ENCODE peak calls at places on chromosomes 4 and X, in seven cellular contexts. One of them, this sample, is unnamed.

GRCh38 chr4:102217345-102217744 is 127.9 kb downstream of the SLC39A8 start:
- DNase-seq in stomach: no peak
- DNase-seq in mucosa of descending colon: no peak
- DNase-seq in retinal pigment epithelial cell: no peak
- DNase-seq in bronchial epithelial cell: peak
- DNase-seq in prostate gland: peak
- DNase-seq in GM12864: no peak
- DNase-seq in this sample: no peak

GRCh38 chr4:11912886-11913285 is 484.2 kb upstream of the HS3ST1 start:
- DNase-seq in stomach: no peak
- DNase-seq in mucosa of descending colon: no peak
- DNase-seq in retinal pigment epithelial cell: no peak
- DNase-seq in bronchial epithelial cell: peak
- DNase-seq in prostate gland: no peak
- DNase-seq in GM12864: no peak
- DNase-seq in this sample: no peak

GRCh38 chr4:154506253-154506652 is 14.7 kb upstream of the DCHS2 start:
- DNase-seq in stomach: no peak
- DNase-seq in mucosa of descending colon: no peak
- DNase-seq in retinal pigment epithelial cell: peak
- DNase-seq in bronchial epithelial cell: peak
- DNase-seq in prostate gland: peak
- DNase-seq in GM12864: no peak
- DNase-seq in this sample: peak

GRCh38 chr4:168710353-168710946 is 213.6 kb downstream of the PALLD start:
- DNase-seq in stomach: peak
- DNase-seq in mucosa of descending colon: no peak
- DNase-seq in retinal pigment epithelial cell: peak
- DNase-seq in bronchial epithelial cell: peak
- DNase-seq in prostate gland: peak
- DNase-seq in GM12864: no peak
- DNase-seq in this sample: no peak

GRCh38 chrX:40152173-40152705 is 54.5 kb upstream of the BCOR start:
- DNase-seq in stomach: peak
- DNase-seq in mucosa of descending colon: peak
- DNase-seq in retinal pigment epithelial cell: no peak
- DNase-seq in bronchial epithelial cell: no peak
- DNase-seq in prostate gland: peak
- DNase-seq in GM12864: no peak
- DNase-seq in this sample: peak

GRCh38 chr4:6391852-6392188 is 80.6 kb downstream of the PPP2R2C start:
- DNase-seq in stomach: no peak
- DNase-seq in mucosa of descending colon: no peak
- DNase-seq in retinal pigment epithelial cell: no peak
- DNase-seq in bronchial epithelial cell: peak
- DNase-seq in prostate gland: no peak
- DNase-seq in GM12864: no peak
- DNase-seq in this sample: no peak

GRCh38 chr4:68724922-68725321 is 54.5 kb upstream of the UGT2B15 start:
- DNase-seq in stomach: no peak
- DNase-seq in mucosa of descending colon: peak
- DNase-seq in retinal pigment epithelial cell: no peak
- DNase-seq in bronchial epithelial cell: no peak
- DNase-seq in prostate gland: no peak
- DNase-seq in GM12864: no peak
- DNase-seq in this sample: no peak

GRCh38 chrX:87663421-87663820 is 145.8 kb downstream of the KLHL4 start:
- DNase-seq in stomach: no peak
- DNase-seq in mucosa of descending colon: no peak
- DNase-seq in retinal pigment epithelial cell: no peak
- DNase-seq in bronchial epithelial cell: peak
- DNase-seq in prostate gland: no peak
- DNase-seq in GM12864: no peak
- DNase-seq in this sample: no peak

GRCh38 chr4:101596786-101597185 is 193.7 kb upstream of the BANK1 start:
- DNase-seq in stomach: no peak
- DNase-seq in mucosa of descending colon: no peak
- DNase-seq in retinal pigment epithelial cell: no peak
- DNase-seq in bronchial epithelial cell: no peak
- DNase-seq in prostate gland: no peak
- DNase-seq in GM12864: no peak
- DNase-seq in this sample: peak

GRCh38 chr4:128553665-128554515 is 255.6 kb upstream of the JADE1 start:
- DNase-seq in stomach: no peak
- DNase-seq in mucosa of descending colon: no peak
- DNase-seq in retinal pigment epithelial cell: no peak
- DNase-seq in bronchial epithelial cell: no peak
- DNase-seq in prostate gland: peak
- DNase-seq in GM12864: no peak
- DNase-seq in this sample: no peak

GRCh38 chrX:20225488-20225833 is 41.2 kb downstream of the RPS6KA3 start:
- DNase-seq in stomach: no peak
- DNase-seq in mucosa of descending colon: no peak
- DNase-seq in retinal pigment epithelial cell: no peak
- DNase-seq in bronchial epithelial cell: no peak
- DNase-seq in prostate gland: no peak
- DNase-seq in GM12864: no peak
- DNase-seq in this sample: no peak

GRCh38 chrX:49840679-49841078 is 11.6 kb downstream of the PAGE4 start:
- DNase-seq in stomach: peak
- DNase-seq in mucosa of descending colon: peak
- DNase-seq in retinal pigment epithelial cell: peak
- DNase-seq in bronchial epithelial cell: peak
- DNase-seq in prostate gland: peak
- DNase-seq in GM12864: peak
- DNase-seq in this sample: peak

GRCh38 chrX:15399901-15400500 is 15.8 kb upstream of the VEGFD start:
- DNase-seq in stomach: no peak
- DNase-seq in mucosa of descending colon: no peak
- DNase-seq in retinal pigment epithelial cell: no peak
- DNase-seq in bronchial epithelial cell: no peak
- DNase-seq in prostate gland: no peak
- DNase-seq in GM12864: no peak
- DNase-seq in this sample: no peak

GRCh38 chr4:159341486-159341885 is 238.6 kb downstream of the RAPGEF2 start:
- DNase-seq in stomach: no peak
- DNase-seq in mucosa of descending colon: no peak
- DNase-seq in retinal pigment epithelial cell: no peak
- DNase-seq in bronchial epithelial cell: peak
- DNase-seq in prostate gland: no peak
- DNase-seq in GM12864: no peak
- DNase-seq in this sample: no peak

GRCh38 chrX:122914256-122914655 is 269.8 kb upstream of the GRIA3 start:
- DNase-seq in stomach: no peak
- DNase-seq in mucosa of descending colon: peak
- DNase-seq in retinal pigment epithelial cell: no peak
- DNase-seq in bronchial epithelial cell: no peak
- DNase-seq in prostate gland: no peak
- DNase-seq in GM12864: no peak
- DNase-seq in this sample: no peak

GRCh38 chrX:38305971-38306370 is 21.3 kb downstream of the RPGR start:
- DNase-seq in stomach: no peak
- DNase-seq in mucosa of descending colon: no peak
- DNase-seq in retinal pigment epithelial cell: no peak
- DNase-seq in bronchial epithelial cell: no peak
- DNase-seq in prostate gland: no peak
- DNase-seq in GM12864: no peak
- DNase-seq in this sample: no peak

GRCh38 chrX:115372026-115372610 is 82.6 kb downstream of the LUZP4 start:
- DNase-seq in stomach: no peak
- DNase-seq in mucosa of descending colon: no peak
- DNase-seq in retinal pigment epithelial cell: no peak
- DNase-seq in bronchial epithelial cell: peak
- DNase-seq in prostate gland: no peak
- DNase-seq in GM12864: no peak
- DNase-seq in this sample: no peak

GRCh38 chrX:10634681-10635161 is 14.3 kb upstream of the MID1 start:
- DNase-seq in stomach: no peak
- DNase-seq in mucosa of descending colon: no peak
- DNase-seq in retinal pigment epithelial cell: no peak
- DNase-seq in bronchial epithelial cell: peak
- DNase-seq in prostate gland: no peak
- DNase-seq in GM12864: no peak
- DNase-seq in this sample: no peak

GRCh38 chr4:39718366-39719323 is 20.7 kb downstream of the UBE2K start:
- DNase-seq in stomach: no peak
- DNase-seq in mucosa of descending colon: no peak
- DNase-seq in retinal pigment epithelial cell: no peak
- DNase-seq in bronchial epithelial cell: no peak
- DNase-seq in prostate gland: no peak
- DNase-seq in GM12864: no peak
- DNase-seq in this sample: no peak

GRCh38 chr4:27176400-27176799 is 315.8 kb downstream of the STIM2 start:
- DNase-seq in stomach: no peak
- DNase-seq in mucosa of descending colon: no peak
- DNase-seq in retinal pigment epithelial cell: peak
- DNase-seq in bronchial epithelial cell: peak
- DNase-seq in prostate gland: no peak
- DNase-seq in GM12864: no peak
- DNase-seq in this sample: no peak

GRCh38 chrX:150767475-150768131 is 74.4 kb downstream of the MTMR1 start:
- DNase-seq in stomach: no peak
- DNase-seq in mucosa of descending colon: no peak
- DNase-seq in retinal pigment epithelial cell: peak
- DNase-seq in bronchial epithelial cell: peak
- DNase-seq in prostate gland: no peak
- DNase-seq in GM12864: no peak
- DNase-seq in this sample: no peak

GRCh38 chrX:153397256-153397960 is 3.7 kb downstream of the PNMA6E start:
- DNase-seq in stomach: no peak
- DNase-seq in mucosa of descending colon: no peak
- DNase-seq in retinal pigment epithelial cell: no peak
- DNase-seq in bronchial epithelial cell: no peak
- DNase-seq in prostate gland: no peak
- DNase-seq in GM12864: no peak
- DNase-seq in this sample: no peak

GRCh38 chrX:155071694-155072215 is 447 bp downstream of the BRCC3 start:
- DNase-seq in stomach: no peak
- DNase-seq in mucosa of descending colon: no peak
- DNase-seq in retinal pigment epithelial cell: no peak
- DNase-seq in bronchial epithelial cell: no peak
- DNase-seq in prostate gland: no peak
- DNase-seq in GM12864: no peak
- DNase-seq in this sample: no peak

DNA sequence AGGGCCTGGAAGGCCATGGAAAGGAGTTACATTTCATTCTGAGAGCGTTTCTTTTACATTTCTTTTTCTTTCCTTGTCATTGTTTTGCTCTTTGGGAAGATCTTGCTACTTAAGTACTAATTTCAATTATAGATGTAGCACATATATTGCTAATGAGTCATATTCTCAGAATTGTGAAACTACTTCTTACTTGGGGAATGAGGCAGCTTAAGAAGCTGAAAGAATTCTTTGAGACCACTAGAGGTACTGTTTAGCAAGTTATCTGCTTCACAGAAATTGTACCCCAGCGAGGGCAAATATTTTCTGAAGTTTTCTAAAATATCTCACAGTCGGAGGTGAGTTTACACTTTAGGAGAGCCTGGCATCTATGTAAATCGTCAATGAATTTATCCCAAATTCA is 100.6 kb downstream of the AFF2 start:
- DNase-seq in stomach: no peak
- DNase-seq in mucosa of descending colon: no peak
- DNase-seq in retinal pigment epithelial cell: peak
- DNase-seq in bronchial epithelial cell: peak
- DNase-seq in prostate gland: no peak
- DNase-seq in GM12864: no peak
- DNase-seq in this sample: no peak
- TF ChIP-seq CTCF in stomach: no peak
- TF ChIP-seq CTCF in mucosa of descending colon: no peak
- TF ChIP-seq CTCF in retinal pigment epithelial cell: peak
- TF ChIP-seq CTCF in bronchial epithelial cell: no peak
- TF ChIP-seq CTCF in prostate gland: no peak
- TF ChIP-seq CTCF in GM12864: no peak
- TF ChIP-seq CTCF in this sample: no peak

DNA sequence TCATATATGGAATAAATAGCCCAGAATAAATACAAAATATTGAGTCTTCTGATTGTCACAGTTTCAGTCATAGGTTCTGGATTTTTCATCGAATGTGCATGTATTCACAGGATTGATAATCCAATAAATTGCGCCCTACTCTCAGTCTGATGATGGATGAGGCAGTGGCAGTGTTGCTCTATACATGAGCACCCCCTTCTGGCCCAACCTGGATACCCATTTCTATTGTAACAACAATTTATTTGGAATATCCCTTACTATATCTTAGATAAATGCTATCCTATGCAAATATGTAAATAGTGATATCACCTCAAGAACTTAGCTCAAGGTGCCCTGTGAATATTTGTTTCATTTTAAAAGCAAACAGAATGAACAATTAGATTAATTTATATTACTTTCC is 733.7 kb upstream of the PABPC4L start:
- DNase-seq in stomach: peak
- DNase-seq in mucosa of descending colon: no peak
- DNase-seq in retinal pigment epithelial cell: no peak
- DNase-seq in bronchial epithelial cell: peak
- DNase-seq in prostate gland: no peak
- DNase-seq in GM12864: no peak
- DNase-seq in this sample: no peak
- TF ChIP-seq CTCF in stomach: peak
- TF ChIP-seq CTCF in mucosa of descending colon: no peak
- TF ChIP-seq CTCF in retinal pigment epithelial cell: peak
- TF ChIP-seq CTCF in bronchial epithelial cell: no peak
- TF ChIP-seq CTCF in prostate gland: no peak
- TF ChIP-seq CTCF in GM12864: no peak
- TF ChIP-seq CTCF in this sample: peak

DNA sequence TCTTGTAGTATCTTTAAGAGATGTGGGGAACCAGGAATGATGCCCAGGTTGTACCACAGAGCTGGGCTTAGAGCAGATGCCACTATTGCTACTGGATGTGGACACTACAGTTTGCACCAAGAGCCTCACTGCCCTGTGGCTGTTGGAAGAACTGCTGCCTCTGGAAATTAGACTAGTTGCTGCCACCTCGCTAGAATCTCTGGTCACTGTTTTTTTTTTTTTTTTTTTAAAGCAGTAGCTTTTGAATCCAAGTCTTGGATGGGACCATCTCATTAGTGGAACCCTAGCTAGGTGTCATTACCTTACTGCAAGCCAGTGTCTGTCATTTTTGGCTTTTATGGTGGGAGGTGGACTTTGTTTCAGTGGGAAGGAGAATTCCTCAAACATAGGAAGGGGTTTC is 105.5 kb downstream of the ARHGAP10 start:
- DNase-seq in stomach: no peak
- DNase-seq in mucosa of descending colon: no peak
- DNase-seq in retinal pigment epithelial cell: no peak
- DNase-seq in bronchial epithelial cell: no peak
- DNase-seq in prostate gland: no peak
- DNase-seq in GM12864: no peak
- DNase-seq in this sample: no peak
- TF ChIP-seq CTCF in stomach: peak
- TF ChIP-seq CTCF in mucosa of descending colon: no peak
- TF ChIP-seq CTCF in retinal pigment epithelial cell: peak
- TF ChIP-seq CTCF in bronchial epithelial cell: peak
- TF ChIP-seq CTCF in prostate gland: no peak
- TF ChIP-seq CTCF in GM12864: peak
- TF ChIP-seq CTCF in this sample: no peak

DNA sequence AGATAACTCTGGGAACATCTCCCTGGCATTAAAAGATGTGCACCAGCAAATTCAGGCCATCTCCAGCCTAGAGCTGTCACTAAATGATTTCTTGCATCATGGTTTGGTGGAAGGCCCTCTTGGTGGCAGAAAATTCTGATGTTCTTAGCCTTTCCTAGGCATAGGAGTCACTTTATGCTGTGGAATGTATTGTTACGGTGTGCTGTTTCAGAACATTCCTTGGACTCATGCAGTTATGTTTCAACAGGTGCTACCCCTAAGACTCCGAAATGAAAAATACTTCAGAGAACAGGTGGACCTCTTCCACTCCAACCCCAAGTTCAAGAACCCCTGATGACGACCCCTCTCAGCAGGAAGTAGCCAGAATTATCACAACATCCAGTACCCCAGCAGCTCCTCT is 20.3 kb upstream of the PAPSS1 start:
- DNase-seq in stomach: no peak
- DNase-seq in mucosa of descending colon: no peak
- DNase-seq in retinal pigment epithelial cell: no peak
- DNase-seq in bronchial epithelial cell: peak
- DNase-seq in prostate gland: no peak
- DNase-seq in GM12864: no peak
- DNase-seq in this sample: no peak
- TF ChIP-seq CTCF in stomach: peak
- TF ChIP-seq CTCF in mucosa of descending colon: no peak
- TF ChIP-seq CTCF in retinal pigment epithelial cell: peak
- TF ChIP-seq CTCF in bronchial epithelial cell: peak
- TF ChIP-seq CTCF in prostate gland: peak
- TF ChIP-seq CTCF in GM12864: peak
- TF ChIP-seq CTCF in this sample: no peak

This sample was measured in GM10248.